ENCODE peak calls at places on chromosomes 6 and 20, in six cellular contexts. C is substantia nigra, Z is pulmonary artery endothelial cell, N is dermis microvascular lymphatic vessel endothelial cell, E is nephron progenitor cell, O is midbrain. J is an unnamed sample.
A peak's percentile ranks its signal among the peaks of the same experiment; 100 is the strongest.

GRCh38 chr6:159044899-159045727 is at the start of gene TAGAP:
- DNase-seq in C (no peak), Z (no peak), N (no peak), E (no peak), O (peak; percentile 18), J (no peak)

GRCh38 chr6:131755597-131755996 is 44.8 kb upstream of the CTAGE9 start:
- DNase-seq in C (no peak), Z (no peak), N (no peak), E (no peak), O (no peak), J (no peak)

GRCh38 chr6:90525421-90525820 is 61.5 kb downstream of the MAP3K7 start:
- DNase-seq in C (no peak), Z (no peak), N (no peak), E (no peak), O (no peak), J (no peak)

GRCh38 chr6:156396068-156396771 is 381.0 kb upstream of the ARID1B start:
- DNase-seq in C (no peak), Z (no peak), N (no peak), E (no peak), O (no peak), J (no peak)

GRCh38 chr20:42204261-42204660 is 586.1 kb upstream of the CHD6 start:
- DNase-seq in C (no peak), Z (no peak), N (no peak), E (peak; percentile 13), O (peak; percentile 46), J (peak; percentile 12)

GRCh38 chr6:118725944-118726343 is 74.6 kb upstream of the CEP85L start:
- DNase-seq in C (no peak), Z (no peak), N (no peak), E (no peak), O (no peak), J (no peak)

GRCh38 chr6:136969433-136969832 is 47.3 kb downstream of the SLC35D3 start:
- DNase-seq in C (no peak), Z (no peak), N (no peak), E (no peak), O (no peak), J (no peak)

GRCh38 chr6:108707328-108707976 is 140.8 kb upstream of the ARMC2 start:
- DNase-seq in C (no peak), Z (peak; percentile 15), N (peak; percentile 57), E (no peak), O (no peak), J (no peak)

GRCh38 chr20:62444286-62444685 is 16.9 kb upstream of the RBBP8NL start:
- DNase-seq in C (no peak), Z (no peak), N (no peak), E (no peak), O (no peak), J (no peak)

GRCh38 chr6:84853901-84854300 is 89.5 kb upstream of the TBX18 start:
- DNase-seq in C (no peak), Z (no peak), N (no peak), E (no peak), O (no peak), J (no peak)

GRCh38 chr20:50399003-50399916 is 110.9 kb upstream of the PTPN1 start:
- DNase-seq in C (no peak), Z (no peak), N (no peak), E (peak; percentile 23), O (peak; percentile 52), J (peak; percentile 62)

GRCh38 chr6:134797400-134798113 is 152.3 kb downstream of the ALDH8A1 start:
- DNase-seq in C (no peak), Z (no peak), N (no peak), E (no peak), O (no peak), J (no peak)

GRCh38 chr6:71388068-71388744 is 99.6 kb downstream of the OGFRL1 start:
- DNase-seq in C (no peak), Z (no peak), N (no peak), E (no peak), O (no peak), J (no peak)

GRCh38 chr6:15322781-15323536 is 77.1 kb downstream of the JARID2 start:
- DNase-seq in C (no peak), Z (no peak), N (peak; percentile 46), E (no peak), O (no peak), J (no peak)

GRCh38 chr20:46801003-46801702 is 91.7 kb downstream of the SLC2A10 start:
- DNase-seq in C (no peak), Z (no peak), N (no peak), E (no peak), O (no peak), J (no peak)

GRCh38 chr6:81326856-81327561 is 425.5 kb downstream of the TENT5A start:
- DNase-seq in C (no peak), Z (no peak), N (no peak), E (no peak), O (no peak), J (no peak)

GRCh38 chr20:34045294-34045693 is 51.6 kb downstream of the RALY start:
- DNase-seq in C (no peak), Z (no peak), N (peak; percentile 23), E (no peak), O (no peak), J (no peak)

GRCh38 chr6:116265081-116265829 is 11.4 kb upstream of the TSPYL4 start:
- DNase-seq in C (no peak), Z (no peak), N (no peak), E (no peak), O (no peak), J (no peak)

GRCh38 chr6:56399672-56400263 is 152.4 kb upstream of the COL21A1 start:
- DNase-seq in C (no peak), Z (no peak), N (no peak), E (no peak), O (no peak), J (no peak)

GRCh38 chr6:89120371-89120770 is 2.5 kb upstream of the SRSF12 start:
- DNase-seq in C (no peak), Z (no peak), N (no peak), E (no peak), O (no peak), J (no peak)